ENCODE peak calls at places on chromosomes 5 and 9, in seven cellular contexts. One of them, this sample, is unnamed.

GRCh38 chr9:90870646-90871326 is 69.2 kb downstream of the SYK start:
- DNase-seq in H54: no peak
- DNase-seq in adrenal gland: peak
- DNase-seq in ovary: no peak
- DNase-seq in upper lobe of left lung: no peak
- DNase-seq in sigmoid colon: no peak
- DNase-seq in A549: peak
- DNase-seq in this sample: peak

GRCh38 chr5:38541174-38541724 is 15.2 kb downstream of the LIFR start:
- DNase-seq in sigmoid colon: no peak
- DNase-seq in adrenal gland: no peak
- DNase-seq in H54: no peak
- DNase-seq in A549: no peak
- DNase-seq in ovary: no peak
- DNase-seq in upper lobe of left lung: no peak
- DNase-seq in this sample: no peak

GRCh38 chr5:103569313-103570060 is 6.9 kb upstream of the NUDT12 start:
- DNase-seq in H54: no peak
- DNase-seq in sigmoid colon: no peak
- DNase-seq in A549: no peak
- DNase-seq in upper lobe of left lung: no peak
- DNase-seq in ovary: no peak
- DNase-seq in adrenal gland: no peak
- DNase-seq in this sample: no peak

GRCh38 chr9:136409557-136410455 is 608 bp downstream of the ENTR1 start:
- DNase-seq in H54: peak
- DNase-seq in A549: peak
- DNase-seq in upper lobe of left lung: peak
- DNase-seq in sigmoid colon: no peak
- DNase-seq in adrenal gland: no peak
- DNase-seq in ovary: peak
- DNase-seq in this sample: peak

GRCh38 chr5:76789991-76790571 is 28.7 kb upstream of the F2RL1 start:
- DNase-seq in adrenal gland: no peak
- DNase-seq in upper lobe of left lung: no peak
- DNase-seq in sigmoid colon: no peak
- DNase-seq in A549: no peak
- DNase-seq in ovary: no peak
- DNase-seq in H54: no peak
- DNase-seq in this sample: no peak

GRCh38 chr5:145579336-145579735 is 255.8 kb downstream of the PRELID2 start:
- DNase-seq in sigmoid colon: no peak
- DNase-seq in A549: no peak
- DNase-seq in H54: no peak
- DNase-seq in upper lobe of left lung: no peak
- DNase-seq in ovary: no peak
- DNase-seq in adrenal gland: no peak
- DNase-seq in this sample: no peak

GRCh38 chr9:2116073-2116472 is 100.9 kb downstream of the SMARCA2 start:
- DNase-seq in upper lobe of left lung: no peak
- DNase-seq in adrenal gland: no peak
- DNase-seq in ovary: no peak
- DNase-seq in A549: peak
- DNase-seq in sigmoid colon: no peak
- DNase-seq in H54: peak
- DNase-seq in this sample: peak

GRCh38 chr9:130936285-130937117 is 2.5 kb downstream of the FIBCD1 start:
- DNase-seq in ovary: peak
- DNase-seq in H54: peak
- DNase-seq in adrenal gland: peak
- DNase-seq in sigmoid colon: no peak
- DNase-seq in A549: peak
- DNase-seq in upper lobe of left lung: no peak
- DNase-seq in this sample: no peak

GRCh38 chr5:52139888-52140580 is 647.7 kb upstream of the ITGA1 start:
- DNase-seq in sigmoid colon: no peak
- DNase-seq in H54: no peak
- DNase-seq in upper lobe of left lung: no peak
- DNase-seq in adrenal gland: no peak
- DNase-seq in ovary: no peak
- DNase-seq in A549: no peak
- DNase-seq in this sample: no peak

GRCh38 chr9:111158375-111158774 is 120.1 kb upstream of the LPAR1 start:
- DNase-seq in A549: no peak
- DNase-seq in H54: no peak
- DNase-seq in adrenal gland: no peak
- DNase-seq in upper lobe of left lung: no peak
- DNase-seq in sigmoid colon: no peak
- DNase-seq in ovary: no peak
- DNase-seq in this sample: no peak

GRCh38 chr5:72486371-72486770 is 20.8 kb downstream of the ZNF366 start:
- DNase-seq in adrenal gland: no peak
- DNase-seq in H54: no peak
- DNase-seq in A549: no peak
- DNase-seq in ovary: no peak
- DNase-seq in sigmoid colon: no peak
- DNase-seq in upper lobe of left lung: no peak
- DNase-seq in this sample: no peak

GRCh38 chr9:5949103-5949699 is 58.5 kb downstream of the MLANA start:
- DNase-seq in adrenal gland: no peak
- DNase-seq in ovary: no peak
- DNase-seq in A549: no peak
- DNase-seq in H54: no peak
- DNase-seq in sigmoid colon: no peak
- DNase-seq in upper lobe of left lung: no peak
- DNase-seq in this sample: peak

GRCh38 chr5:107104774-107105050 is 566.0 kb downstream of the EFNA5 start:
- DNase-seq in ovary: no peak
- DNase-seq in H54: no peak
- DNase-seq in adrenal gland: no peak
- DNase-seq in upper lobe of left lung: no peak
- DNase-seq in sigmoid colon: no peak
- DNase-seq in A549: peak
- DNase-seq in this sample: no peak

GRCh38 chr9:121699271-121700164 is 48.1 kb downstream of the DAB2IP start:
- DNase-seq in upper lobe of left lung: peak
- DNase-seq in ovary: peak
- DNase-seq in H54: peak
- DNase-seq in adrenal gland: peak
- DNase-seq in sigmoid colon: peak
- DNase-seq in A549: no peak
- DNase-seq in this sample: no peak

GRCh38 chr9:911003-911402 is 65.5 kb upstream of the DMRT3 start:
- DNase-seq in sigmoid colon: no peak
- DNase-seq in H54: no peak
- DNase-seq in adrenal gland: no peak
- DNase-seq in A549: no peak
- DNase-seq in ovary: no peak
- DNase-seq in upper lobe of left lung: no peak
- DNase-seq in this sample: no peak

GRCh38 chr9:87592554-87593394 is 95.1 kb downstream of the DAPK1 start:
- DNase-seq in upper lobe of left lung: peak
- DNase-seq in A549: no peak
- DNase-seq in adrenal gland: peak
- DNase-seq in ovary: peak
- DNase-seq in sigmoid colon: peak
- DNase-seq in H54: no peak
- DNase-seq in this sample: no peak

GRCh38 chr9:84955971-84956370 is 286.4 kb downstream of the NTRK2 start:
- DNase-seq in adrenal gland: no peak
- DNase-seq in A549: no peak
- DNase-seq in H54: no peak
- DNase-seq in ovary: no peak
- DNase-seq in upper lobe of left lung: no peak
- DNase-seq in sigmoid colon: no peak
- DNase-seq in this sample: no peak

GRCh38 chr5:174140452-174140851 is 94.9 kb downstream of the NSG2 start:
- DNase-seq in ovary: no peak
- DNase-seq in H54: no peak
- DNase-seq in A549: no peak
- DNase-seq in adrenal gland: no peak
- DNase-seq in sigmoid colon: no peak
- DNase-seq in upper lobe of left lung: no peak
- DNase-seq in this sample: no peak

DNA sequence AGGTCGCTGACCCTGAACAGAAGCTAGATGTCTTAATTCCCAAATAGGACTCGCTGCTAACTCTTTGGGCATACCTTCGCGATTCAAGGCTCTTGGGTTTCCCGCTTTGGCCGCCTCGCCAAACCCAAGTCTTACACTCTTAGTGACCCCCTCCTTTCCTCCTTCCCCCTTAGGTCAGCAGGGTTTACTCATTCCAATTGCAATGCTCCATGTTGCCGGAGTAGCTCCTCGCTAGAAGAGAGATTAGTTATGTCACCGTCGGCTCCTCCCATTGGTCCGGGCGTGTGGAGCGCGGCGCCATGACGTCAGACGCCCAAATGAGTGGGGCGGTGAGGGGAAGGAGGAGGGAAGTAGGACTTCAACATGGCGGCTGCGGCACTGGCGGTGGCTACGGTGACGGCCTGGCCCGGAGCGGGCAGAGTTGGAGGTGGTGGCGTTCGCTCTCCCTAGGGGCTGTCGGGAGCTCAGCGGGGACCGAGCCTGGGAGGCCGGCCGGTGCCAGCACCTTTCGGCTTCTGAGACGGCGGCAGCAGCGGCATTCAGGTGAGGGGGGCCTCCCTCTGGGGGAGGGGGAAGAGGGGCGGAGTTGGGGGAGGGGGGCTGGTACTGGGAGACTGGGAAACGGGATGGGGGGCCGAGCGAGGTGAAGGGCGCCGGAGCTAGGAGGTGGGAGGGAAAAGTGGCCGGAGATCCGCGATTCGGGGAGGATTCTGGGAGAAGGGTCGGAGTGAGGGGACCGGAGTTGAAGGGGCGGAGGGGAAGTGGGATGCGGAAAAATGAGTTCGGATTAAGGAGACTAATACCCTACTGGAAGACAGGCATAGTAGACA is at the start of gene UBAP1:
- DNase-seq in H54: peak
- DNase-seq in A549: peak
- DNase-seq in ovary: peak
- DNase-seq in adrenal gland: peak
- DNase-seq in upper lobe of left lung: peak
- DNase-seq in sigmoid colon: peak
- DNase-seq in this sample: peak
- TF ChIP-seq POLR2A in H54: peak
- TF ChIP-seq POLR2A in A549: peak
- TF ChIP-seq POLR2A in ovary: peak
- TF ChIP-seq POLR2A in adrenal gland: peak
- TF ChIP-seq POLR2A in upper lobe of left lung: no peak
- TF ChIP-seq POLR2A in sigmoid colon: peak
- TF ChIP-seq POLR2A in this sample: peak

DNA sequence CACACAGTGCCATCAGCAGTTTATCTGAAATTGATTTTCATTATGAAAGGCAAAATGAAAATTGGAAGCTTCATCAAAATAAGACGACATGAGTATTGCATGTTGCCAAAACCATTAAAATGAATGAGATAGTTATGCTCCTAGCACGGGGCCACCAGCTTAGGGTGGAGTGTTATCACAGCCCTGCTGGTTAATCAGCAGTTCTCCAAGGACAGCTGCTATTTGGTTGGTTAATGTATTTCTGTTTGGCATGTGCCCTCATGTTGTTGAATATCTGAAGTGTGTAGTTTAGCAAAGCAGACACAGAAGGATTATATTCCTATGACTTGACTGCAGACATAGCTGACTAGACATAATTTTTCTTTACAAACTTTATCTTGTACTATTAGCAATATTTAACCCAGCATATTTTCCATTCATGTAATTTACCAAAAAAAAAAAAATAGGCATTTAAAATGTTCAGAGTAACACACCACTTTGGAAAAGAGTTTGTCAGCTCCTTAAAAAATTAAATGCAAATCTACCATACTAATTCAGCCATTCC is 98.6 kb upstream of the PIK3R1 start:
- DNase-seq in A549: no peak
- DNase-seq in H54: no peak
- DNase-seq in adrenal gland: no peak
- DNase-seq in ovary: no peak
- DNase-seq in upper lobe of left lung: no peak
- DNase-seq in sigmoid colon: no peak
- DNase-seq in this sample: peak
- TF ChIP-seq POLR2A in A549: no peak
- TF ChIP-seq POLR2A in H54: no peak
- TF ChIP-seq POLR2A in adrenal gland: no peak
- TF ChIP-seq POLR2A in ovary: no peak
- TF ChIP-seq POLR2A in upper lobe of left lung: no peak
- TF ChIP-seq POLR2A in sigmoid colon: no peak
- TF ChIP-seq POLR2A in this sample: no peak

DNA sequence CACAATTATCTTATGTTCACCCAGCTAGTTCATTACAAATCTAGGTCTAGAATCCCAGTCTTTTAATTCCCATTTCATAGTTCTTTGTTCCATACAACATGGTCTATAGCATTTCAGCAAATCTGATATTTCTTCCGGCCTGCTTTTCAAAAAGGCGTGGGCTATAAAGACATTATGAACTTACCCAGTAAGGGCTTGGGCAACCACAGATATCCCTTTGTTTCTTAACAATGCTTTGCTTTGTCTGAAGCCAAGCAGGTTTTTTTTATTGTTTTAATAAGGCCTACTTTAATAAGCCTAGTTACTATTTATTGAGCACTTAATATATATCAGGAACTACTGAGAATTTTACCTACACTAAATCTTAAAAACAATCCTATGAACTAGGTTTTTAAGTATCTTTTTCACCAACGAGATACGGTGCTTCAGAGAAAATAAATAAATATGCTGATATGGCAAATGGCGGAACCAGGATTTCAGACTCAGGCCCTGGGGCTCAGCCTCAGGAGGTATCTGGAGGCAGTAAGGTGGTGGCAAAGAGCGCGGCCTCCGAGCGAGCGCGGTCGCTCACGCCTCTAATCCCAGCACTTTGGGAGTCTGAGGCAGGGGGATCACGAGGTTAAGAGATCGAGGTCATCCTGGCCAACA is 29.7 kb downstream of the PCA3 start:
- DNase-seq in A549: no peak
- DNase-seq in ovary: no peak
- DNase-seq in sigmoid colon: no peak
- DNase-seq in adrenal gland: no peak
- DNase-seq in upper lobe of left lung: peak
- DNase-seq in H54: no peak
- DNase-seq in this sample: no peak
- TF ChIP-seq POLR2A in A549: no peak
- TF ChIP-seq POLR2A in ovary: no peak
- TF ChIP-seq POLR2A in sigmoid colon: no peak
- TF ChIP-seq POLR2A in adrenal gland: no peak
- TF ChIP-seq POLR2A in upper lobe of left lung: no peak
- TF ChIP-seq POLR2A in H54: no peak
- TF ChIP-seq POLR2A in this sample: no peak

GRCh38 chr5:180191716-180192115 is 17.3 kb downstream of the RASGEF1C start:
- DNase-seq in H54: no peak
- DNase-seq in adrenal gland: no peak
- DNase-seq in A549: no peak
- DNase-seq in sigmoid colon: no peak
- DNase-seq in ovary: no peak
- DNase-seq in upper lobe of left lung: no peak
- DNase-seq in this sample: no peak

DNA sequence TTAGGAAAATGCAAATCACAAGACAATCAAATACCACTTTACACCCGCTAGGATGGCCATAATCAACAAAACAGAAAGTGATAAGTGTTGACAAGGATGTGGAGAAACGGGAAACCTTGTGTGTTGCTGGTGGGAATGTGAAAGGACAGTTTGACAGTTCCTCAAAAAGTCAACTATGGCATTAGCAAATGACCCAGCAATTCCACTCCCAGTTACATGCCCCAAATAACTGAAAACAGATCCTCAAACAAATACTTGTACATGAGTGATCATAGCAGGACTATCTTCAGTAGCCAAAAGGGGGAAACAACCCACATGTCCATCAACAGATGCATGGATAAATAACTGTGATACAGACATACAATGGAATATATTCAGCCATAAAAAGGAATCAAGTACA is 21.2 kb downstream of the RASGEF1C start:
- DNase-seq in H54: no peak
- DNase-seq in upper lobe of left lung: no peak
- DNase-seq in A549: no peak
- DNase-seq in ovary: no peak
- DNase-seq in adrenal gland: no peak
- DNase-seq in sigmoid colon: no peak
- DNase-seq in this sample: no peak
- TF ChIP-seq POLR2A in H54: no peak
- TF ChIP-seq POLR2A in upper lobe of left lung: no peak
- TF ChIP-seq POLR2A in A549: no peak
- TF ChIP-seq POLR2A in ovary: no peak
- TF ChIP-seq POLR2A in adrenal gland: no peak
- TF ChIP-seq POLR2A in sigmoid colon: no peak
- TF ChIP-seq POLR2A in this sample: no peak

This sample was measured in erythroblast.